ENCODE peak calls at places on chromosomes 12 and 14, in ten cellular contexts. A is thoracic aorta, L is MM.1S, N is AG09319, U is glutamatergic neuron, O is ovary, W is GM13976, H is K562, R is pancreas, V is progenitor cell of endocrine pancreas. T is an unnamed sample.
A peak's percentile ranks its signal among the peaks of the same experiment; 100 is the strongest.

GRCh38 chr12:28611115-28611435 is 420.8 kb downstream of the CCDC91 start:
- DNase-seq in W (no peak), A (no peak), U (no peak), R (no peak), V (no peak), O (no peak), N (peak; percentile 60), H (no peak), L (no peak), T (peak; percentile 71)

GRCh38 chr12:25436206-25436912 is 116.7 kb downstream of the LMNTD1 start:
- DNase-seq in N (peak; percentile 72), V (no peak), A (no peak), W (peak; percentile 47), O (peak; percentile 26), U (no peak), L (peak; percentile 81), R (no peak), H (peak; percentile 18), T (no peak)

GRCh38 chr12:113853491-113853890 is 112.6 kb downstream of the RBM19 start:
- DNase-seq in A (no peak), L (no peak), H (no peak), U (no peak), N (no peak), O (no peak), R (no peak), V (no peak), W (no peak), T (no peak)

GRCh38 chr12:101967506-101967905 is 90.1 kb downstream of the DRAM1 start:
- DNase-seq in W (no peak), A (no peak), H (no peak), U (no peak), N (no peak), V (no peak), L (no peak), O (no peak), R (no peak), T (no peak)

GRCh38 chr12:4202482-4202881 is 71.1 kb upstream of the CCND2 start:
- DNase-seq in N (no peak), W (no peak), H (no peak), L (no peak), R (no peak), A (no peak), O (no peak), U (no peak), V (no peak), T (no peak)

GRCh38 chr14:23443881-23444280 is 8.4 kb upstream of the MYH7 start:
- DNase-seq in N (no peak), A (no peak), H (no peak), R (no peak), L (no peak), V (no peak), U (no peak), O (no peak), W (no peak), T (no peak)

GRCh38 chr12:119406322-119406721 is 71.8 kb downstream of the CCDC60 start:
- DNase-seq in H (no peak), O (no peak), V (no peak), W (no peak), A (no peak), U (no peak), N (no peak), R (no peak), L (no peak), T (no peak)

GRCh38 chr14:76465651-76466050 is 89.7 kb downstream of the ESRRB start:
- DNase-seq in H (no peak), R (no peak), O (no peak), W (no peak), V (no peak), A (no peak), N (no peak), L (no peak), U (no peak), T (no peak)

GRCh38 chr12:93960521-93960920 is 187.9 kb upstream of the PLXNC1 start:
- DNase-seq in A (no peak), R (no peak), U (no peak), V (no peak), L (no peak), H (no peak), W (no peak), N (no peak), O (no peak), T (no peak)

GRCh38 chr12:88544991-88545684 is 35.1 kb downstream of the KITLG start:
- DNase-seq in N (no peak), H (no peak), L (no peak), U (no peak), A (no peak), R (no peak), O (no peak), W (no peak), V (no peak), T (no peak)

GRCh38 chr12:27822076-27822712 is 42.2 kb upstream of the MANSC4 start:
- DNase-seq in W (peak; percentile 51), V (no peak), L (no peak), R (no peak), H (no peak), A (no peak), N (peak; percentile 12), O (no peak), U (no peak), T (no peak)

GRCh38 chr14:55274760-55275159 is 3.5 kb downstream of the FBXO34 start:
- DNase-seq in V (no peak), U (no peak), W (no peak), A (no peak), H (no peak), L (no peak), N (no peak), O (no peak), R (no peak), T (no peak)

GRCh38 chr12:89064780-89065179 is 287.5 kb downstream of the DUSP6 start:
- DNase-seq in H (no peak), O (no peak), N (no peak), L (no peak), R (no peak), A (no peak), U (no peak), V (no peak), W (no peak), T (no peak)

GRCh38 chr12:64091186-64091585 is 130.9 kb downstream of the KICS2 start:
- DNase-seq in H (no peak), A (no peak), N (no peak), L (no peak), V (no peak), O (no peak), W (no peak), U (no peak), R (no peak), T (no peak)

DNA sequence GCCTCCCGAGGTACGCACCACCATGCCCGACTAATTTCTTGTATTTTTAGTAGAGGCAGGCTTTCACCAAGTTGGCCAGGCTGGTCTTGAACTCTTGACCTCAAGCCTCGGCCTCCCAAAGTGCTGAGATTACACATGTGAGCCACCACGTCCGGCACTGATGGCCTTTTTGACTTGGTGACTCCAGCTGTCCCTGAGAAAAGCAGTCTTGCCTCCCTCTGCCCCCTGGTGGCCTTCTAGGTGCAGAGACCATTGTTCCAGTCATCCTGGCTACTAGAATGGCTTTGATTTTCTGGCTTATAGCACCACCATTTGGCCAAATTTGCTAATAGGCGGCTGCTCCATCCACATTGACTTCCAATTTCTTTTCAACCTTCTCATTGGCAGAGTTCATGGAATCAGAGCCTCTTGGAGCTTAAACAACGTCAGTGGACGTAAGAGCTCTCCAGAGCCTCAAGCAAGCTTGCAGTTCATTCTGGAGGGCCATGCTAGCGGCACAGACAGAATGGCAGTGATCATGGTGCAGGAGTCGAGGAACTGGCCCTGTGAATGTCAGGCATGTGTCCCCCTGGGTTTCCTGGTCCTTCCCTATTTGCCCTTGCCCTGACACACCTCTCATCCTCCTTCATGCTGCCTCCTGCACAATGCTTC is 25.4 kb upstream of the EIF4B start:
- DNase-seq in N (peak; percentile 70), R (peak; percentile 89), U (peak; percentile 90), O (peak; percentile 79), A (peak; percentile 69), L (peak; percentile 90), H (peak; percentile 86), V (peak; percentile 90), W (peak; percentile 83), T (no peak)
- TF ChIP-seq CTCF in N (peak; percentile 99), R (peak; percentile 89), U (peak; percentile 94), O (peak; percentile 94), A (peak; percentile 92), L (peak; percentile 99), H (peak; percentile 100), V (peak; percentile 100), W (peak; percentile 96), T (peak; percentile 98)

DNA sequence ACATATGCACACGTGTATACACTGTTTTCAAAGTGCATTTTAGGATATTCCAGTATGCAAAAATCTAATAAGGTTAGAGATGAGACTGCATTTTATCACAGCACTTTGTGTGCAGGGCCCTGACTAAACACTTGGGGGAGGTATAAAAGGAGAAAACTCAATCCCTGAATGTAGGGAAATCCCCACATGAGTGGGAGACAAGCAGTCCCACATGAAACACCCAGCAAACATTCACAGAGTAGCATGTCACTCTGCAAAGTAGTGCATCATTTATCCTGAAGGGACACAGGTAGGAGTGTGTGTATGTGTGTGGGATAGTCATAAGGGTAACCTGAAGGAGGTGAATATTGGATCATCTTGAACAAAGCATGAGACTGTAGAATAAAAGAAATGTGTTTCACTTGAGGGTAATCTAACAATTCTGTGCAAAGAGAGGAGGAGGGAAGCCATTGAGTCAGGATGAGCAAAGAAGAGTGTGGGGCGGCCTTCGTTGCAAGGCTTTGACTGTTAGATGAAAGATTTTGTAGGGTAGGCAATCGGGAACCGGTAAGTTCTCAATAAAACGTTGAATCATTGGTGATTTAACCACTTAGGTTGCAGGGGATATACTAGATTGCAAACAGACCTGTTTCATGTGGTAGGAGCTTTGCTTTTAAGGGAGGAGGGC is 2.9 kb downstream of the PRPF40B start:
- DNase-seq in L (no peak), W (no peak), O (no peak), N (no peak), R (no peak), H (no peak), U (no peak), V (no peak), A (no peak), T (no peak)
- TF ChIP-seq CTCF in L (peak; percentile 10), W (peak; percentile 30), O (no peak), N (no peak), R (no peak), H (peak; percentile 26), U (no peak), V (no peak), A (no peak), T (no peak)

DNA sequence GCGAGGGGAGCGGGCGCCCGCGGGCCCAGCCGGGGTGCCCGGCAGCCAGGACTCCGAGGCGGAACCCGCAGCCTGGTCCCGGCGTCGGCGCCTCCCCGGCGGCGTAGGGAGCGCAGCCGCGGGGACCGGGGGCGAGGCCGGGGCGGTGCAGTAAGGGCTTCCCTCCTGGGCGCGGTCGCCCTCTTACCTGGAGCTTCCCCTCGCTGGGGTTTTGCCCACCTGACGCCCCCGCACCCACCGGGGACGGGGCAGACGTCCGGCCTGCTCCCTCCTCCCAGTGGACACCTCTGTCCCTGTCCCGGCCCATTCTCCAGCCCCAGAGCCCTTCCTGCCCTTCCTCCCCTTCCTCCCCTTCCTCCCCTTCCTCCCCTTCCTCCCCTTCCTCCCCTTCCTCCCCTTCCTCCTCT is 413 bp upstream of the TUBA1C start:
- DNase-seq in R (no peak), U (peak; percentile 38), N (no peak), H (peak; percentile 76), W (peak; percentile 78), O (no peak), A (no peak), L (peak; percentile 50), V (no peak), T (no peak)
- TF ChIP-seq CTCF in R (no peak), U (no peak), N (no peak), H (no peak), W (no peak), O (no peak), A (no peak), L (no peak), V (no peak), T (no peak)

GRCh38 chr14:37566811-37567371 is 28.2 kb downstream of the FOXA1 start:
- DNase-seq in R (no peak), U (no peak), A (no peak), V (no peak), H (no peak), O (no peak), W (no peak), L (no peak), N (no peak), T (no peak)
- TF ChIP-seq CTCF in R (no peak), U (no peak), A (no peak), V (no peak), H (no peak), O (no peak), W (no peak), L (no peak), N (no peak), T (no peak)